ENCODE peak calls at places on chromosomes 1 and 21, in five cellular contexts. D is HepG2, K is K562, T is H1, V is GM12878. F is an unnamed sample.

GRCh38 chr21:45921917-45922316 is 59.7 kb upstream of the COL6A1 start:
- DNase-seq in T (no peak), V (no peak), K (no peak), D (no peak), F (peak)

GRCh38 chr1:228935198-228935663 is 200.0 kb downstream of the RHOU start:
- DNase-seq in T (no peak), K (no peak), V (no peak), D (peak), F (no peak)

GRCh38 chr1:46804027-46804889 is 5.4 kb downstream of the CYP4B1 start:
- DNase-seq in V (no peak), K (no peak), D (no peak), T (no peak), F (no peak)

GRCh38 chr1:204968946-204969345 is 74.1 kb upstream of the CNTN2 start:
- DNase-seq in T (no peak), D (no peak), V (no peak), K (no peak), F (no peak)

GRCh38 chr21:25002676-25003075 is 604.6 kb downstream of the MRPL39 start:
- DNase-seq in T (no peak), V (no peak), D (no peak), K (no peak), F (no peak)

GRCh38 chr1:41913025-41913424 is 5.7 kb downstream of the HIVEP3 start:
- DNase-seq in D (no peak), V (no peak), T (no peak), K (no peak), F (no peak)

GRCh38 chr1:68205794-68206358 is 26.4 kb downstream of the WLS start:
- DNase-seq in D (no peak), K (no peak), V (no peak), T (no peak), F (no peak)

GRCh38 chr1:171913385-171913784 is 72.1 kb downstream of the DNM3 start:
- DNase-seq in K (no peak), T (no peak), V (no peak), D (peak), F (no peak)

GRCh38 chr1:109802136-109802900 is 38.6 kb upstream of the EPS8L3 start:
- DNase-seq in T (no peak), D (no peak), V (no peak), K (no peak), F (no peak)

GRCh38 chr1:58783993-58784757 is at the start of gene JUN:
- DNase-seq in V (peak), D (peak), T (peak), K (peak), F (peak)

GRCh38 chr1:153403421-153404085 is 12.7 kb upstream of the S100A8 start:
- DNase-seq in V (no peak), K (no peak), D (no peak), T (no peak), F (no peak)
- TF ChIP-seq CREB1 in V (no peak), K (no peak), D (no peak), T (no peak), F (no peak)

DNA sequence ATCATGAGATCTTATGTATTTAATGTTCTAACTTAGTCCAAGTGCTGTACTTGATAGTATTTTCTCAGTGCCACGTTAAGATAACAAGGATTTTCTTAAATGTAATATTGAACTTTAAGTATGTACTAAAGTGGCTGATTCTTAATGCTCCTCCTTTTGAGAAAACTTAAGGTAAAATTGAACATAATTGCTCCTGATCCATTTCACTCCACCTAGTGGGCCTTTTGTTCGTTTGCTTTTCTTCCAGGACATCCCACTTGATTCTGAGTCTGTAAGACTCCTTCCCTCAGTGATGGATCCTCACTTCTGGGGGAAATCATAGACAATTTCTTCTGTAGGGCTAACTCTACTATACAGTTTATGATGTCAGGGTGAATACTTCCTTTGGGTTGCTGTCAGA is 173.1 kb downstream of the LMO4 start:
- DNase-seq in K (no peak), V (no peak), D (no peak), T (no peak), F (peak)
- H2AFZ ChIP-seq in K (no peak), V (no peak), D (no peak), T (no peak), F (no peak)

DNA sequence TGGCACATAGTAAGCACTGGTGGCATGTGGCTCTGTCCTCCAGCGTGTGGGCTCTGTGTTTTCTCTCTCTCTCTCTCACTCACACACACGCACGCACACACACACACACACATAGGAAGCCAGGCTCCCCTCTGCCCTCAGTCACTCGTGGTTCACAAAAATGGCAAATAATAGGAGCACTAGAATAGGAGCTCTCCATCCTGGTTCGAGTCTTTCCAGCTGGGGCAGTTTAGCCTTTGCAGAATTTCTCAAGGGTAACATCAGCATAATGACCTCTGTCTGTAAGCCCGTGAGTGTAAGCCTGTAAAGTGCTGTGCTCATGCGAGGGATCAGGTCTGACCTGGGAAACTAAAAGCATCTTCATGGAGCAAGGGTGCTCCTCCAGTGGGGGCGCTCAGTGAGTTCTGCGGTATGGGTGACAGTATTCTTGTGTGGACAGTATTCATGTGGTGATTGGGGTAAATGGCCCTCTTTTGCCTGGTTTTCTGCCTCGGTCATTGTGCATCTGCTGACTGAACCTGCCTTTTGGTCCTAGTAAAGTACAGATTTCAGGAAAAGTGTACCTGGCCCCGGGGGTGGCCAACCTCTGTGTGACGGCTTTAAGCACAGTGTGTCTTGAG is 839 bp upstream of the ZC3H12A start:
- DNase-seq in D (no peak), V (no peak), K (no peak), T (no peak), F (no peak)
- TF ChIP-seq CREB1 in D (peak), V (no peak), K (no peak), T (no peak), F (no peak)

GRCh38 chr1:17671314-17671705 is 83.8 kb upstream of the ACTL8 start:
- DNase-seq in T (no peak), D (no peak), K (no peak), V (no peak), F (no peak)
- H2AFZ ChIP-seq in T (no peak), D (no peak), K (no peak), V (no peak), F (no peak)

GRCh38 chr1:232066521-232066920 is 439.9 kb downstream of the DISC1 start:
- DNase-seq in V (no peak), D (no peak), T (no peak), K (no peak), F (no peak)
- TF ChIP-seq CREB1 in V (no peak), D (no peak), T (no peak), K (no peak), F (no peak)

GRCh38 chr1:210448293-210448892 is 119.7 kb downstream of the HHAT start:
- DNase-seq in D (peak), V (no peak), K (peak), T (no peak), F (peak)

GRCh38 chr1:210445931-210446330 is 117.2 kb downstream of the HHAT start:
- DNase-seq in V (no peak), D (no peak), K (no peak), T (no peak), F (no peak)

GRCh38 chr1:210447456-210448057 is 118.9 kb downstream of the HHAT start:
- DNase-seq in V (no peak), T (no peak), D (no peak), K (no peak), F (no peak)

GRCh38 chr1:210445485-210445884 is 116.8 kb downstream of the HHAT start:
- DNase-seq in D (no peak), T (no peak), K (no peak), V (no peak), F (no peak)

GRCh38 chr1:210446479-210446878 is 117.8 kb downstream of the HHAT start:
- DNase-seq in K (no peak), V (no peak), D (no peak), T (no peak), F (no peak)
- H2AFZ ChIP-seq in K (no peak), V (no peak), D (no peak), T (no peak), F (no peak)

GRCh38 chr1:240091201-240091600 is 482 bp upstream of the FMN2 start:
- DNase-seq in K (no peak), T (no peak), V (no peak), D (no peak), F (no peak)

GRCh38 chr1:240094043-240094722 is 2.5 kb downstream of the FMN2 start:
- DNase-seq in K (no peak), D (no peak), T (no peak), V (no peak), F (no peak)

GRCh38 chr1:240091614-240092300 is at the start of gene FMN2:
- DNase-seq in V (no peak), T (no peak), D (peak), K (peak), F (peak)

GRCh38 chr1:240092301-240093119 is 827 bp downstream of the FMN2 start:
- DNase-seq in T (no peak), D (no peak), K (no peak), V (no peak), F (peak)

DNA sequence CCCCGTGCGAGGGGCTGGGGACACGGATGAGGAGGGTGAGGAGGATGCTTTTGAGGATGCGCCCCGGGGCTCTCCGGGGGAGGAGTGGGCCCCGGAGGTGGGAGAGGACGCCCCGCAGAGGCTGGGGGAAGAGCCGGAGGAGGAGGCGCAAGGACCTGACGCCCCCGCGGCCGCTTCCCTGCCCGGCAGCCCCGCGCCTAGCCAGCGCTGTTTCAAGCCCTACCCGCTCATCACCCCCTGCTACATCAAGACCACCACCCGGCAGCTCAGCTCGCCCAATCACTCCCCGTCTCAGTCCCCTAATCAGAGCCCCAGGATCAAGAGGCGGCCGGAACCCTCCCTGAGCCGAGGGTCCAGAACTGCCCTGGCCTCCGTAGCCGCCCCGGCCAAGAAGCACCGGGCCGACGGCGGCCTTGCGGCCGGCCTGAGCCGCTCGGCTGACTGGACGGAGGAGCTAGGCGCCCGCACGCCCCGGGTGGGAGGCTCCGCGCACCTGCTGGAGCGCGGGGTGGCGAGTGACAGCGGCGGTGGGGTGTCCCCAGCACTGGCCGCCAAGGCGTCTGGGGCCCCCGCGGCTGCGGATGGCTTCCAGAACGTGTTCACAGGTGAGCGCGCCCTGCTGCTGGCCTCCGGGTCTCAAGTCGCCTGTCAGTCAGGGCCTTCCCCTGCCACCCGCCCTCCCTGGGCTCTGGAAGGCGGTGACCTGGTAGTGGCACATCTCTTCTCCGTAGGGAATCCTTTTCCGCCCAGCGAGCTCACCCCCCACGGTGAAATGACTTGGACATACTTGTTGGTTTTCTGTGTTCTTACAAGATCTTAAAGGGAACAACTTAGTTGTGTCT is 1.7 kb downstream of the FMN2 start:
- DNase-seq in D (no peak), V (no peak), K (no peak), T (no peak), F (peak)
- TF ChIP-seq CREB1 in D (no peak), V (no peak), K (no peak), T (no peak), F (no peak)

DNA sequence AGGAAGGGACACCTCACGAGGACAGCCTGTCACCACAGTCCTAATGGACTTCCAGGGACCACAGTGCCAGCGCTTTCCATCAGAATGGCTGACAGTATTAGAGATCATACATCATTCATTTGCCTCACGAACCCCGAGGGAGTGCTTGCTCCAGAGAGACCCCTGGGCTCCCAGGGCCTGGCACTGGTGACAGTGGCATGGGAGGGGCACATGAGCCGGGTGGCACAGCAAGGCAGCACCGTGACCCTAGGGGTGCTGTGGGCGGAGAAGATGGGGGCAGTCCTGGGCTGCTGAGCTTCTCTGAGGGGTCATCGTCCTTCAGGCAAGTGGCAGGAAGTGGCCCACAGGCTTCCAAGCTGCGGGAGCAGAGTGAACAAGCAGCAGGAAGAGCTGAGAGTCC is 16.4 kb upstream of the TSPEAR start:
- DNase-seq in K (no peak), V (no peak), D (no peak), T (no peak), F (no peak)
- H2AFZ ChIP-seq in K (no peak), V (no peak), D (no peak), T (no peak), F (no peak)